ENCODE peak calls at places on chromosomes 12 and 14, in seven cellular contexts. One of them, this sample, is unnamed.
A peak's percentile ranks its signal among the peaks of the same experiment; 100 is the strongest.

GRCh38 chr12:19125325-19125724 is 4.2 kb upstream of the PLEKHA5 start:
- ATAC-seq in aorta: no peak
- ATAC-seq in lung: no peak
- ATAC-seq in A549: no peak
- ATAC-seq in right cardiac atrium: no peak
- ATAC-seq in upper lobe of left lung: no peak
- ATAC-seq in heart left ventricle: no peak
- ATAC-seq in this sample: no peak

GRCh38 chr14:69637503-69638030 is 26.2 kb downstream of the SUSD6 start:
- ATAC-seq in aorta: peak; percentile 42
- ATAC-seq in lung: no peak
- ATAC-seq in A549: peak; percentile 47
- ATAC-seq in right cardiac atrium: peak; percentile 59
- ATAC-seq in upper lobe of left lung: peak; percentile 64
- ATAC-seq in heart left ventricle: peak; percentile 37
- ATAC-seq in this sample: peak; percentile 39

GRCh38 chr12:71846322-71846940 is 6.9 kb downstream of the TBC1D15 start:
- ATAC-seq in aorta: no peak
- ATAC-seq in lung: no peak
- ATAC-seq in A549: peak; percentile 78
- ATAC-seq in right cardiac atrium: no peak
- ATAC-seq in upper lobe of left lung: no peak
- ATAC-seq in heart left ventricle: peak; percentile 38
- ATAC-seq in this sample: no peak

GRCh38 chr14:69985456-69985855 is 106.2 kb downstream of the SMOC1 start:
- ATAC-seq in aorta: peak; percentile 75
- ATAC-seq in lung: no peak
- ATAC-seq in A549: peak; percentile 69
- ATAC-seq in right cardiac atrium: peak; percentile 68
- ATAC-seq in upper lobe of left lung: no peak
- ATAC-seq in heart left ventricle: no peak
- ATAC-seq in this sample: peak; percentile 57

GRCh38 chr12:110310754-110311153 is 29.7 kb downstream of the ATP2A2 start:
- ATAC-seq in aorta: no peak
- ATAC-seq in lung: no peak
- ATAC-seq in A549: no peak
- ATAC-seq in right cardiac atrium: no peak
- ATAC-seq in upper lobe of left lung: no peak
- ATAC-seq in heart left ventricle: no peak
- ATAC-seq in this sample: no peak

GRCh38 chr12:113273053-113273725 is 51.9 kb downstream of the TPCN1 start:
- ATAC-seq in aorta: no peak
- ATAC-seq in lung: no peak
- ATAC-seq in A549: no peak
- ATAC-seq in right cardiac atrium: no peak
- ATAC-seq in upper lobe of left lung: no peak
- ATAC-seq in heart left ventricle: no peak
- ATAC-seq in this sample: no peak

GRCh38 chr12:12398026-12398859 is 41.4 kb downstream of the BORCS5 start:
- ATAC-seq in aorta: peak; percentile 94
- ATAC-seq in lung: peak; percentile 90
- ATAC-seq in A549: peak; percentile 97
- ATAC-seq in right cardiac atrium: peak; percentile 94
- ATAC-seq in upper lobe of left lung: peak; percentile 89
- ATAC-seq in heart left ventricle: peak; percentile 96
- ATAC-seq in this sample: peak; percentile 97

GRCh38 chr12:9379023-9379742 is 171.0 kb upstream of the PZP start:
- ATAC-seq in aorta: no peak
- ATAC-seq in lung: no peak
- ATAC-seq in A549: peak; percentile 36
- ATAC-seq in right cardiac atrium: no peak
- ATAC-seq in upper lobe of left lung: peak; percentile 50
- ATAC-seq in heart left ventricle: no peak
- ATAC-seq in this sample: no peak

GRCh38 chr14:72544615-72545387 is 349.1 kb downstream of the DPF3 start:
- ATAC-seq in aorta: no peak
- ATAC-seq in lung: no peak
- ATAC-seq in A549: no peak
- ATAC-seq in right cardiac atrium: peak; percentile 20
- ATAC-seq in upper lobe of left lung: no peak
- ATAC-seq in heart left ventricle: peak; percentile 15
- ATAC-seq in this sample: no peak

GRCh38 chr12:117819160-117819559 is 149.6 kb downstream of the KSR2 start:
- ATAC-seq in aorta: no peak
- ATAC-seq in lung: no peak
- ATAC-seq in A549: peak; percentile 34
- ATAC-seq in right cardiac atrium: no peak
- ATAC-seq in upper lobe of left lung: no peak
- ATAC-seq in heart left ventricle: no peak
- ATAC-seq in this sample: no peak

GRCh38 chr12:117227000-117227653 is 36.9 kb upstream of the FBXO21 start:
- ATAC-seq in aorta: no peak
- ATAC-seq in lung: no peak
- ATAC-seq in A549: peak; percentile 46
- ATAC-seq in right cardiac atrium: no peak
- ATAC-seq in upper lobe of left lung: no peak
- ATAC-seq in heart left ventricle: no peak
- ATAC-seq in this sample: no peak

GRCh38 chr12:107404981-107405380 is 280.6 kb upstream of the PWP1 start:
- ATAC-seq in aorta: no peak
- ATAC-seq in lung: peak; percentile 68
- ATAC-seq in A549: peak; percentile 96
- ATAC-seq in right cardiac atrium: no peak
- ATAC-seq in upper lobe of left lung: no peak
- ATAC-seq in heart left ventricle: peak; percentile 66
- ATAC-seq in this sample: no peak

GRCh38 chr14:105026033-105026785 is 5.3 kb upstream of the CDCA4 start:
- ATAC-seq in aorta: no peak
- ATAC-seq in lung: no peak
- ATAC-seq in A549: no peak
- ATAC-seq in right cardiac atrium: no peak
- ATAC-seq in upper lobe of left lung: no peak
- ATAC-seq in heart left ventricle: no peak
- ATAC-seq in this sample: no peak

GRCh38 chr12:38921025-38921677 is 15.8 kb upstream of the CPNE8 start:
- ATAC-seq in aorta: no peak
- ATAC-seq in lung: peak; percentile 69
- ATAC-seq in A549: peak; percentile 97
- ATAC-seq in right cardiac atrium: peak; percentile 43
- ATAC-seq in upper lobe of left lung: no peak
- ATAC-seq in heart left ventricle: peak; percentile 53
- ATAC-seq in this sample: no peak

GRCh38 chr12:27201169-27201568 is 42.9 kb upstream of the STK38L start:
- ATAC-seq in aorta: no peak
- ATAC-seq in lung: no peak
- ATAC-seq in A549: no peak
- ATAC-seq in right cardiac atrium: peak; percentile 69
- ATAC-seq in upper lobe of left lung: no peak
- ATAC-seq in heart left ventricle: peak; percentile 17
- ATAC-seq in this sample: no peak

GRCh38 chr12:29671742-29672141 is 112.0 kb downstream of the TMTC1 start:
- ATAC-seq in aorta: no peak
- ATAC-seq in lung: no peak
- ATAC-seq in A549: no peak
- ATAC-seq in right cardiac atrium: no peak
- ATAC-seq in upper lobe of left lung: no peak
- ATAC-seq in heart left ventricle: no peak
- ATAC-seq in this sample: no peak

GRCh38 chr14:50541159-50541567 is 8.8 kb upstream of the MAP4K5 start:
- ATAC-seq in aorta: no peak
- ATAC-seq in lung: no peak
- ATAC-seq in A549: no peak
- ATAC-seq in right cardiac atrium: no peak
- ATAC-seq in upper lobe of left lung: no peak
- ATAC-seq in heart left ventricle: no peak
- ATAC-seq in this sample: no peak

GRCh38 chr14:68292467-68293334 is 473.1 kb downstream of the RAD51B start:
- ATAC-seq in aorta: no peak
- ATAC-seq in lung: no peak
- ATAC-seq in A549: no peak
- ATAC-seq in right cardiac atrium: no peak
- ATAC-seq in upper lobe of left lung: no peak
- ATAC-seq in heart left ventricle: no peak
- ATAC-seq in this sample: no peak

GRCh38 chr12:54286042-54286931 is 5.8 kb downstream of the HNRNPA1 start:
- ATAC-seq in aorta: no peak
- ATAC-seq in lung: no peak
- ATAC-seq in A549: no peak
- ATAC-seq in right cardiac atrium: peak; percentile 56
- ATAC-seq in upper lobe of left lung: no peak
- ATAC-seq in heart left ventricle: peak; percentile 30
- ATAC-seq in this sample: no peak

GRCh38 chr14:105047283-105048016 is 17.8 kb downstream of the GPR132 start:
- ATAC-seq in aorta: no peak
- ATAC-seq in lung: no peak
- ATAC-seq in A549: no peak
- ATAC-seq in right cardiac atrium: no peak
- ATAC-seq in upper lobe of left lung: no peak
- ATAC-seq in heart left ventricle: no peak
- ATAC-seq in this sample: no peak

GRCh38 chr14:39366460-39367386 is 65.5 kb downstream of the FBXO33 start:
- ATAC-seq in aorta: peak; percentile 33
- ATAC-seq in lung: no peak
- ATAC-seq in A549: peak; percentile 43
- ATAC-seq in right cardiac atrium: peak; percentile 41
- ATAC-seq in upper lobe of left lung: peak; percentile 43
- ATAC-seq in heart left ventricle: peak; percentile 17
- ATAC-seq in this sample: no peak

GRCh38 chr14:51996148-51996746 is 6.9 kb downstream of the RTRAF start:
- ATAC-seq in aorta: no peak
- ATAC-seq in lung: no peak
- ATAC-seq in A549: no peak
- ATAC-seq in right cardiac atrium: no peak
- ATAC-seq in upper lobe of left lung: no peak
- ATAC-seq in heart left ventricle: no peak
- ATAC-seq in this sample: no peak

GRCh38 chr12:94198872-94199271 is 50.5 kb downstream of the PLXNC1 start:
- ATAC-seq in aorta: no peak
- ATAC-seq in lung: no peak
- ATAC-seq in A549: no peak
- ATAC-seq in right cardiac atrium: no peak
- ATAC-seq in upper lobe of left lung: no peak
- ATAC-seq in heart left ventricle: no peak
- ATAC-seq in this sample: no peak

DNA sequence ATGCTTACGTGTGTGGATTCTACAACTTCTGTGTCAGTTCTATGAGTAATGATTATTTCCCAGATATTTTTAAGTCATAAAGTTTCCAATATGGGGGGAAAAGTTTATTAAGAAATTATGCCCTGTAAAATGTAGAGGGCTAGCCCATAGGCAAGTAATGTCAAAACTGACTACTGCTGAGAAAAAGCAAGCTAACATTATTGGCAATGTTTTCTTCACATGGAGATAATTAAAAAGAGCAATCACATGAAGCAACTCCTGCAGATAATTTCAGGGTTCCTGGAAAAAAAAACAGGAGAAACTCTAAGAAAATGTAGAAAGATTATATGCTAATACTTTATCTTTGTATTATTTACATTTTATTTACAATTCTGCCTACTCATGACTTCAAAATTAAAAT is 39.9 kb downstream of the PPP1R12A start:
- ATAC-seq in aorta: no peak
- ATAC-seq in lung: no peak
- ATAC-seq in A549: no peak
- ATAC-seq in right cardiac atrium: no peak
- ATAC-seq in upper lobe of left lung: no peak
- ATAC-seq in heart left ventricle: no peak
- ATAC-seq in this sample: no peak
- H3K27ac ChIP-seq in aorta: no peak overlapping the region
- H3K27ac ChIP-seq in lung: no peak overlapping the region
- H3K27ac ChIP-seq in A549: no peak overlapping the region
- H3K27ac ChIP-seq in right cardiac atrium: no peak overlapping the region
- H3K27ac ChIP-seq in upper lobe of left lung: no peak overlapping the region
- H3K27ac ChIP-seq in heart left ventricle: no peak overlapping the region
- H3K27ac ChIP-seq in this sample: peak overlapping the region; percentile 56

GRCh38 chr14:24283796-24284460 is 12.5 kb upstream of the RABGGTA start:
- ATAC-seq in aorta: no peak
- ATAC-seq in lung: no peak
- ATAC-seq in A549: no peak
- ATAC-seq in right cardiac atrium: no peak
- ATAC-seq in upper lobe of left lung: no peak
- ATAC-seq in heart left ventricle: no peak
- ATAC-seq in this sample: no peak
- H3K27ac ChIP-seq in aorta: no peak overlapping the region
- H3K27ac ChIP-seq in lung: no peak overlapping the region
- H3K27ac ChIP-seq in A549: no peak overlapping the region
- H3K27ac ChIP-seq in right cardiac atrium: no peak overlapping the region
- H3K27ac ChIP-seq in upper lobe of left lung: no peak overlapping the region
- H3K27ac ChIP-seq in heart left ventricle: no peak overlapping the region
- H3K27ac ChIP-seq in this sample: no peak overlapping the region

GRCh38 chr12:48882325-48882687 is 16.6 kb upstream of the RND1 start:
- ATAC-seq in aorta: no peak
- ATAC-seq in lung: no peak
- ATAC-seq in A549: peak; percentile 66
- ATAC-seq in right cardiac atrium: peak; percentile 49
- ATAC-seq in upper lobe of left lung: no peak
- ATAC-seq in heart left ventricle: peak; percentile 47
- ATAC-seq in this sample: peak; percentile 48

GRCh38 chr12:48881652-48882324 is 16.1 kb upstream of the RND1 start:
- ATAC-seq in aorta: no peak
- ATAC-seq in lung: no peak
- ATAC-seq in A549: peak; percentile 38
- ATAC-seq in right cardiac atrium: no peak
- ATAC-seq in upper lobe of left lung: peak; percentile 6
- ATAC-seq in heart left ventricle: peak; percentile 20
- ATAC-seq in this sample: no peak

GRCh38 chr12:48882972-48883304 is 17.3 kb upstream of the RND1 start:
- ATAC-seq in aorta: no peak
- ATAC-seq in lung: no peak
- ATAC-seq in A549: peak; percentile 46
- ATAC-seq in right cardiac atrium: peak; percentile 14
- ATAC-seq in upper lobe of left lung: no peak
- ATAC-seq in heart left ventricle: no peak
- ATAC-seq in this sample: no peak

GRCh38 chr12:48880647-48881046 is 15.0 kb upstream of the RND1 start:
- ATAC-seq in aorta: no peak
- ATAC-seq in lung: no peak
- ATAC-seq in A549: no peak
- ATAC-seq in right cardiac atrium: no peak
- ATAC-seq in upper lobe of left lung: no peak
- ATAC-seq in heart left ventricle: no peak
- ATAC-seq in this sample: no peak

GRCh38 chr12:48883305-48884171 is 17.9 kb upstream of the RND1 start:
- ATAC-seq in aorta: no peak
- ATAC-seq in lung: no peak
- ATAC-seq in A549: peak; percentile 85
- ATAC-seq in right cardiac atrium: peak; percentile 71
- ATAC-seq in upper lobe of left lung: no peak
- ATAC-seq in heart left ventricle: no peak
- ATAC-seq in this sample: no peak
- H3K27ac ChIP-seq in aorta: no peak overlapping the region
- H3K27ac ChIP-seq in lung: peak overlapping the region; percentile 49
- H3K27ac ChIP-seq in A549: peak overlapping the region; percentile 88
- H3K27ac ChIP-seq in right cardiac atrium: no peak overlapping the region
- H3K27ac ChIP-seq in upper lobe of left lung: no peak overlapping the region
- H3K27ac ChIP-seq in heart left ventricle: no peak overlapping the region
- H3K27ac ChIP-seq in this sample: no peak overlapping the region

DNA sequence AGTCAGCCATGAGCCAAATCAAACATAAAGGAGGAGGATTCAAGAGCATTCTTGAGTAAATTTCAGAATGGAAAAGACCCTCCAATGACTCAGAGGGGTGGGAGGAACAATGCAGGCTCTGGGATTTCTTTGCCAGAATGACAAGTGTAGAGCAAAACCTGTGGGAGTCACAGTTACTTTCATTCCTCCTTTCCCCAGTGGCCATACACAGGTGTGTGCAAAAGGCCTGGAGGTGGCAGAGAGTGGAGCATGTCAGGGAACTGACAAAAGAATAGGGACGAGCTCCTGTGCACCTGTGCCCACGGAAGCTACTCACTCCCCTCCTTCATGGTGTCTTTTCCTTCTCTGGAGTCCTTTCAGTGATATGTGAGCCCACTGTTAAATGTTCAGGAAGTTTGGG is 9.4 kb upstream of the CIPC start:
- ATAC-seq in aorta: no peak
- ATAC-seq in lung: no peak
- ATAC-seq in A549: no peak
- ATAC-seq in right cardiac atrium: no peak
- ATAC-seq in upper lobe of left lung: no peak
- ATAC-seq in heart left ventricle: no peak
- ATAC-seq in this sample: no peak
- H3K27ac ChIP-seq in aorta: no peak overlapping the region
- H3K27ac ChIP-seq in lung: no peak overlapping the region
- H3K27ac ChIP-seq in A549: no peak overlapping the region
- H3K27ac ChIP-seq in right cardiac atrium: no peak overlapping the region
- H3K27ac ChIP-seq in upper lobe of left lung: peak overlapping the region; percentile 7
- H3K27ac ChIP-seq in heart left ventricle: no peak overlapping the region
- H3K27ac ChIP-seq in this sample: no peak overlapping the region

This sample was measured in gastroesophageal sphincter.